ENCODE peak calls at places on chromosomes 3 and 15, in eight cellular contexts. L is CD14-positive monocyte, E is hepatic stellate cell, B is Karpas-422, S is NCI-H748 treated with DMSO at 0.1 percent for 48 hours, X is H9, P is RPMI7951, M is NCI-H2171 treated with DMSO at 0.1 percent for 48 hours. T is an unnamed sample.

GRCh38 chr3:22928716-22929115 is 274.4 kb upstream of the UBE2E2 start:
- DNase-seq in P (no peak), S (no peak), X (no peak), M (no peak), E (no peak), L (no peak), B (no peak), T (no peak)

GRCh38 chr3:42780892-42781700 is 8.0 kb upstream of the CCDC13 start:
- DNase-seq in P (peak; percentile 71), L (no peak), M (peak; percentile 33), S (peak; percentile 49), B (peak; percentile 92), E (peak; percentile 61), X (no peak), T (no peak)

GRCh38 chr15:80953953-80954778 is 35.5 kb downstream of the MESD start:
- DNase-seq in B (peak; percentile 11), X (peak; percentile 75), M (no peak), S (no peak), L (no peak), P (no peak), E (no peak), T (no peak)

GRCh38 chr3:58120075-58120812 is 90.5 kb downstream of the DNASE1L3 start:
- DNase-seq in E (no peak), M (no peak), L (no peak), S (no peak), P (no peak), X (no peak), B (no peak), T (no peak)

GRCh38 chr3:133448478-133449122 is 48.7 kb downstream of the BFSP2 start:
- DNase-seq in X (no peak), L (no peak), M (no peak), S (no peak), E (no peak), B (peak; percentile 98), P (no peak), T (no peak)

GRCh38 chr3:12495749-12496452 is 11.6 kb downstream of the TSEN2 start:
- DNase-seq in L (no peak), S (no peak), X (peak; percentile 58), B (no peak), E (no peak), M (no peak), P (no peak), T (no peak)

GRCh38 chr3:45870099-45870498 is 16.2 kb upstream of the CCR9 start:
- DNase-seq in L (no peak), E (no peak), B (no peak), X (no peak), P (no peak), M (no peak), S (no peak), T (no peak)

GRCh38 chr15:82538961-82539689 is 1.1 kb downstream of the RPS17 start:
- DNase-seq in L (no peak), M (no peak), E (peak; percentile 22), B (peak; percentile 47), X (no peak), P (no peak), S (no peak), T (no peak)

GRCh38 chr3:55615694-55616310 is 128.7 kb upstream of the WNT5A start:
- DNase-seq in S (no peak), P (peak; percentile 84), L (peak; percentile 55), B (peak; percentile 79), E (no peak), X (peak; percentile 82), M (no peak), T (no peak)

GRCh38 chr3:119630562-119631329 is 29.6 kb downstream of the POPDC2 start:
- DNase-seq in M (no peak), P (no peak), B (no peak), E (peak; percentile 56), X (no peak), S (no peak), L (peak; percentile 71), T (no peak)

GRCh38 chr15:62071711-62072308 is 5.0 kb downstream of the C2CD4A start:
- DNase-seq in X (no peak), M (peak; percentile 48), S (peak; percentile 44), P (peak; percentile 48), B (peak; percentile 73), L (no peak), E (peak; percentile 35), T (no peak)

GRCh38 chr3:171776411-171776810 is 33.9 kb downstream of the PLD1 start:
- DNase-seq in E (no peak), M (no peak), B (no peak), L (no peak), X (no peak), S (peak; percentile 65), P (peak; percentile 75), T (no peak)

GRCh38 chr15:75229191-75230015 is 27.7 kb downstream of the C15orf39 start:
- DNase-seq in S (no peak), M (no peak), X (no peak), B (no peak), P (peak; percentile 25), E (peak; percentile 71), L (no peak), T (no peak)

GRCh38 chr3:97658670-97659285 is 105.8 kb upstream of the ARL6 start:
- DNase-seq in X (no peak), B (peak; percentile 70), E (no peak), S (peak; percentile 27), L (no peak), M (peak; percentile 56), P (peak; percentile 21), T (peak; percentile 65)

GRCh38 chr3:29083607-29084120 is 197.2 kb upstream of the RBMS3 start:
- DNase-seq in E (no peak), P (no peak), S (no peak), L (no peak), M (no peak), B (no peak), X (no peak), T (no peak)

GRCh38 chr3:107921083-107921482 is 169.7 kb downstream of the CD47 start:
- DNase-seq in S (no peak), M (no peak), P (no peak), L (no peak), E (no peak), X (no peak), B (no peak), T (no peak)

GRCh38 chr3:143979813-143980212 is 8.2 kb downstream of the DIPK2A start:
- DNase-seq in X (no peak), M (no peak), E (no peak), P (no peak), S (no peak), L (no peak), B (no peak), T (no peak)

GRCh38 chr15:76163429-76164020 is 103.7 kb downstream of the TMEM266 start:
- DNase-seq in S (no peak), X (no peak), E (peak; percentile 53), L (no peak), B (no peak), P (peak; percentile 45), M (no peak), T (no peak)

GRCh38 chr15:60554494-60554893 is 75.6 kb upstream of the ICE2 start:
- DNase-seq in S (no peak), B (no peak), P (peak; percentile 13), M (no peak), E (no peak), X (no peak), L (no peak), T (no peak)

GRCh38 chr3:84444726-84445521 is 513.9 kb upstream of the CADM2 start:
- DNase-seq in P (no peak), L (no peak), X (no peak), E (no peak), S (no peak), M (no peak), B (no peak), T (no peak)

GRCh38 chr3:64351713-64352595 is 126.7 kb upstream of the PRICKLE2 start:
- DNase-seq in S (no peak), E (no peak), B (no peak), M (peak; percentile 48), L (no peak), X (no peak), P (peak; percentile 65), T (no peak)

GRCh38 chr3:144286235-144286910 is 314.8 kb downstream of the DIPK2A start:
- DNase-seq in E (no peak), S (no peak), P (no peak), M (no peak), B (no peak), L (no peak), X (no peak), T (no peak)

GRCh38 chr15:81504170-81504905 is 130.3 kb upstream of the TMC3 start:
- DNase-seq in P (peak; percentile 20), S (no peak), L (no peak), E (peak; percentile 24), B (no peak), M (no peak), X (no peak), T (no peak)

GRCh38 chr3:70531063-70531657 is 218.7 kb upstream of the MDFIC2 start:
- DNase-seq in L (no peak), P (peak; percentile 25), M (peak; percentile 39), E (peak; percentile 7), S (peak; percentile 10), B (peak; percentile 44), X (no peak), T (no peak)

GRCh38 chr15:57595011-57595866 is 3.5 kb downstream of the MYZAP start:
- DNase-seq in L (no peak), X (no peak), P (no peak), M (no peak), S (no peak), B (no peak), E (no peak), T (no peak)

GRCh38 chr3:55128201-55128870 is 200.5 kb upstream of the LRTM1 start:
- DNase-seq in S (peak; percentile 49), X (no peak), L (no peak), B (no peak), M (peak; percentile 1), E (no peak), P (peak; percentile 77), T (no peak)

GRCh38 chr15:89888214-89888804 is 5.5 kb downstream of the AP3S2 start:
- DNase-seq in E (peak; percentile 34), L (no peak), B (peak; percentile 59), S (no peak), P (peak; percentile 69), M (peak; percentile 20), X (no peak), T (no peak)

GRCh38 chr3:177102526-177102925 is 94.8 kb downstream of the TBL1XR1 start:
- DNase-seq in L (no peak), B (no peak), E (peak; percentile 21), M (no peak), P (no peak), X (no peak), S (no peak), T (no peak)

GRCh38 chr3:114764056-114764492 is 383.0 kb downstream of the ZBTB20 start:
- DNase-seq in E (no peak), L (no peak), P (no peak), M (no peak), S (no peak), X (no peak), B (no peak), T (no peak)

GRCh38 chr3:177812492-177812891 is 615.2 kb upstream of the TBL1XR1 start:
- DNase-seq in E (no peak), M (no peak), L (no peak), P (no peak), B (no peak), S (no peak), X (no peak), T (no peak)

GRCh38 chr3:194223951-194224350 is 88.0 kb downstream of the HES1 start:
- DNase-seq in B (no peak), E (no peak), P (no peak), M (no peak), L (no peak), S (no peak), X (no peak), T (no peak)

GRCh38 chr15:100307241-100307855 is 34.4 kb downstream of the ADAMTS17 start:
- DNase-seq in S (no peak), M (no peak), L (no peak), B (no peak), X (no peak), P (no peak), E (no peak), T (no peak)

GRCh38 chr3:197306374-197307086 is 8.1 kb upstream of the DLG1 start:
- DNase-seq in M (no peak), P (peak; percentile 84), X (no peak), S (no peak), L (no peak), E (peak; percentile 52), B (no peak), T (no peak)

GRCh38 chr15:73802336-73803105 is 49.4 kb upstream of the INSYN1 start:
- DNase-seq in S (no peak), X (no peak), E (no peak), P (no peak), L (no peak), M (no peak), B (no peak), T (no peak)